ENCODE peak calls at places on chromosome 18, in seven cellular contexts. S is fibroblast of lung, G is cardiac fibroblast, O is neural progenitor cell, J is HFF-Myc, M is choroid plexus epithelial cell, B is heart left ventricle. C is an unnamed sample.

GRCh38 chr18:46402945-46403344 is 254.1 kb downstream of the LOXHD1 start:
- DNase-seq in S (no peak), G (no peak), O (no peak), J (no peak), M (no peak), B (no peak), C (no peak)

GRCh38 chr18:77054606-77055428 is 77.8 kb downstream of the MBP start:
- DNase-seq in S (peak; percentile 90), G (peak; percentile 95), O (peak; percentile 71), J (peak; percentile 71), M (peak; percentile 98), B (peak; percentile 81), C (no peak)

GRCh38 chr18:58694720-58695468 is 23.6 kb downstream of the MALT1 start:
- DNase-seq in S (no peak), G (no peak), O (no peak), J (no peak), M (no peak), B (no peak), C (no peak)

GRCh38 chr18:50973367-50974126 is 5.7 kb downstream of the ELAC1 start:
- DNase-seq in S (peak; percentile 59), G (peak; percentile 32), O (no peak), J (no peak), M (peak; percentile 41), B (no peak), C (peak; percentile 34)

GRCh38 chr18:41842886-41843285 is 112.1 kb upstream of the PIK3C3 start:
- DNase-seq in S (peak; percentile 26), G (peak; percentile 7), O (no peak), J (no peak), M (peak; percentile 23), B (no peak), C (no peak)

GRCh38 chr18:23238651-23239349 is 103.5 kb downstream of the CABLES1 start:
- DNase-seq in S (peak; percentile 23), G (peak; percentile 76), O (no peak), J (no peak), M (peak; percentile 65), B (no peak), C (no peak)

GRCh38 chr18:12645751-12646203 is 12.1 kb downstream of the SPIRE1 start:
- DNase-seq in S (no peak), G (peak; percentile 69), O (no peak), J (no peak), M (peak; percentile 60), B (peak; percentile 64), C (peak; percentile 92)

GRCh38 chr18:78482378-78482777 is 497.2 kb upstream of the SALL3 start:
- DNase-seq in S (no peak), G (no peak), O (no peak), J (no peak), M (no peak), B (no peak), C (no peak)

GRCh38 chr18:68893396-68893795 is 95.5 kb downstream of the CCDC102B start:
- DNase-seq in S (no peak), G (no peak), O (no peak), J (no peak), M (no peak), B (no peak), C (no peak)

GRCh38 chr18:73136134-73136533 is 268.3 kb upstream of the NETO1 start:
- DNase-seq in S (no peak), G (no peak), O (peak; percentile 8), J (no peak), M (peak; percentile 54), B (no peak), C (no peak)
- TF ChIP-seq CTCF in S (no peak), G (no peak), O (peak; percentile 55), J (no peak), M (peak; percentile 63), B (peak; percentile 41), C (peak; percentile 47)

GRCh38 chr18:63366991-63367240 is at the start of gene KDSR:
- DNase-seq in S (no peak), G (no peak), O (no peak), J (no peak), M (no peak), B (no peak), C (no peak)

GRCh38 chr18:63366270-63366990 is 576 bp downstream of the KDSR start:
- DNase-seq in S (peak; percentile 45), G (peak; percentile 42), O (peak; percentile 51), J (no peak), M (peak; percentile 59), B (peak; percentile 32), C (no peak)

GRCh38 chr18:63365909-63366269 is 1.1 kb downstream of the KDSR start:
- DNase-seq in S (peak; percentile 15), G (peak; percentile 17), O (peak; percentile 31), J (no peak), M (peak; percentile 33), B (no peak), C (no peak)

GRCh38 chr18:63367241-63367953 is 391 bp upstream of the KDSR start:
- DNase-seq in S (peak; percentile 99), G (peak; percentile 99), O (peak; percentile 97), J (peak; percentile 94), M (peak; percentile 99), B (peak; percentile 97), C (peak; percentile 95)

GRCh38 chr18:63368611-63369010 is 1.6 kb upstream of the KDSR start:
- DNase-seq in S (peak; percentile 67), G (peak; percentile 44), O (no peak), J (no peak), M (peak; percentile 22), B (no peak), C (no peak)
- H3K4me3 ChIP-seq in S (peak overlapping the region; percentile 89), G (no peak overlapping the region), O (peak overlapping the region; percentile 93), J (peak overlapping the region; percentile 87), M (no peak overlapping the region), B (peak overlapping the region; percentile 91), C (no peak overlapping the region)

GRCh38 chr18:55338955-55339662 is 248.9 kb downstream of the TCF4 start:
- DNase-seq in S (peak; percentile 44), G (peak; percentile 39), O (no peak), J (no peak), M (peak; percentile 29), B (no peak), C (no peak)
- TF ChIP-seq CTCF in S (peak; percentile 27), G (peak; percentile 26), O (no peak), J (no peak), M (peak; percentile 41), B (no peak), C (peak; percentile 26)

GRCh38 chr18:22177496-22177866 is 8.1 kb downstream of the GATA6 start:
- DNase-seq in S (no peak), G (peak; percentile 35), O (no peak), J (no peak), M (no peak), B (no peak), C (no peak)

GRCh38 chr18:22180722-22181121 is 11.3 kb downstream of the GATA6 start:
- DNase-seq in S (no peak), G (peak; percentile 27), O (no peak), J (no peak), M (no peak), B (no peak), C (no peak)

GRCh38 chr18:22179631-22180030 is 10.2 kb downstream of the GATA6 start:
- DNase-seq in S (no peak), G (peak; percentile 13), O (no peak), J (no peak), M (no peak), B (no peak), C (no peak)

GRCh38 chr18:22176622-22177495 is 7.5 kb downstream of the GATA6 start:
- DNase-seq in S (peak; percentile 68), G (peak; percentile 62), O (peak; percentile 63), J (no peak), M (peak; percentile 73), B (no peak), C (no peak)

DNA sequence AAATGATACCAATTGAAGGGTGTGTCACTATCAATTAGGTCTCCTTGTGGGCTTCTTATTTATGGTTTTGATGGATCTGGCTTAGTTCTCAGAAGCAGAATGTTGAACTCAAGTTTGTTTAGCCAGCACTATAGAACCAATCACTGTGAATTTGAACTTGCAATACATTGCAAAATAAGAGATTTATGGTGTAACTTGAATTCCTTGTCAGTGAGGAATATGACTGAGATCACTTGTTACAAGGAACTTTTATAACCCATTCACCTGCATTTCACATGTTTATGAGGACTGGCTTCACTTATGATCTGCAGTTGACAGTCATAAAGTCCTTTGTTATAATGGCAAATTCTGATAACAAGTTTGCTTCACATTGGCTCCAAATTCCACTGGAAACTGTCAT is 9.8 kb downstream of the GATA6 start:
- DNase-seq in S (peak; percentile 27), G (peak; percentile 51), O (no peak), J (no peak), M (peak; percentile 75), B (no peak), C (no peak)
- H3K4me3 ChIP-seq in S (no peak overlapping the region), G (no peak overlapping the region), O (no peak overlapping the region), J (no peak overlapping the region), M (no peak overlapping the region), B (peak overlapping the region; percentile 83), C (no peak overlapping the region)

DNA sequence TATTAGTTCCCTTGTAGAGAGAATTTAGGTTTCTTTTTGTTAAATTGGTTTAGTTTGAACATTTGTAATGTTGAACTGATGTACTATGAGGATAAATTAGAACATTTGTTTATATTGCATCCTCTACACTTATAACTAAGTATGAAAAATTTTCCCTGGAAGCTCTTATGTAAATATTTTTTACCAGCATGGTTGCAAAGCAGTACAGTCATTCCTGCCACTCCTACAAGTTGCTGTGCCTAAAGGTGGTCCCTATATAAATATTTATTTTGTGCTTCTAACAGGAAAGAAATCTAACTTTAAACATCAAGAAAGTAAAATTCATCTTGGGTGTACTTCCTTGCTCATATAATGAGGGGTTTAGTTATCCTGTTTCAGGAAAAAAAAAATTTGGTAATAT is 14.2 kb downstream of the TWSG1 start:
- DNase-seq in S (peak; percentile 63), G (no peak), O (no peak), J (no peak), M (no peak), B (no peak), C (no peak)
- TF ChIP-seq CTCF in S (no peak), G (no peak), O (no peak), J (no peak), M (no peak), B (no peak), C (no peak)

GRCh38 chr18:3450358-3451107 is 561 bp downstream of the TGIF1 start:
- DNase-seq in S (peak; percentile 82), G (peak; percentile 89), O (peak; percentile 40), J (no peak), M (peak; percentile 88), B (peak; percentile 73), C (no peak)
- H3K4me3 ChIP-seq in S (peak overlapping the region; percentile 82), G (peak overlapping the region; percentile 90), O (peak overlapping the region; percentile 81), J (peak overlapping the region; percentile 79), M (peak overlapping the region; percentile 94), B (peak overlapping the region; percentile 81), C (peak overlapping the region; percentile 86)

DNA sequence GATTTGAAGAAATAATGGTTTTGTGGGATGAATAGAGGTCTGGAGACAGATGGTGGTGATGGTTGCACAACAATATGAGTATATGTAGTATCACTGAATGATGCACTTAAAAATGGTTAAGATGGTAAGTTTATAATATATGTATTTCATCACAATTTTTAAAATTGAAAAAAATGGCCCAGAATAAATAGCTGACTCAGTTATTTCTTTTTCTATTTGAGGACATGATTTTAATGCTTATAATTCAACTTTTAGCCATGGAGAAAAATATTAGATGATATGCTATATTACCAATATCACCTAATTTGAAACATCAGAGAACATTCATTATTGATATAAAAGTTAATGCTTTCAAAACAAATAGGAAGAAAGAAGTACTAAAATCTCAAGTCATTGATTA is 339.8 kb upstream of the LINC00305 start:
- DNase-seq in S (no peak), G (no peak), O (no peak), J (no peak), M (no peak), B (no peak), C (no peak)
- TF ChIP-seq CTCF in S (no peak), G (no peak), O (no peak), J (no peak), M (no peak), B (no peak), C (no peak)

C was measured in retinal pigment epithelial cell.